ENCODE peak calls at places on chromosome 11, in four cellular contexts. A is ovary; Y is CD4-positive, alpha-beta memory T cell; S is GM23248. B is an unnamed sample.

GRCh38 chr11:94129505-94130335 is 1.1 kb downstream of the PANX1 start:
- DNase-seq in A (peak; percentile 52), Y (peak; percentile 15), S (peak; percentile 43), B (peak; percentile 73)

GRCh38 chr11:131495417-131495816 is 125.0 kb downstream of the NTM start:
- DNase-seq in A (no peak), Y (no peak), S (no peak), B (no peak)

GRCh38 chr11:75241036-75241905 is 697 bp downstream of the TPBGL start:
- DNase-seq in A (peak; percentile 75), Y (peak; percentile 87), S (peak; percentile 94), B (peak; percentile 94)

GRCh38 chr11:128492461-128492860 is 94.9 kb downstream of the ETS1 start:
- DNase-seq in A (no peak), Y (no peak), S (peak; percentile 69), B (no peak)

GRCh38 chr11:45459501-45459900 is 173.4 kb upstream of the SYT13 start:
- DNase-seq in A (no peak), Y (no peak), S (no peak), B (no peak)

GRCh38 chr11:36774603-36775002 is 176.6 kb upstream of the RAG2 start:
- DNase-seq in A (no peak), Y (no peak), S (peak; percentile 95), B (peak; percentile 2)

GRCh38 chr11:113464416-113464815 is 10.8 kb downstream of the DRD2 start:
- DNase-seq in A (no peak), Y (no peak), S (no peak), B (no peak)

GRCh38 chr11:125448136-125448535 is 47.9 kb downstream of the FEZ1 start:
- DNase-seq in A (no peak), Y (no peak), S (peak; percentile 85), B (peak; percentile 7)

GRCh38 chr11:57622263-57622662 is 24.8 kb downstream of the SERPING1 start:
- DNase-seq in A (no peak), Y (no peak), S (no peak), B (no peak)

GRCh38 chr11:68045900-68046299 is 7.1 kb downstream of the TCIRG1 start:
- DNase-seq in A (no peak), Y (no peak), S (no peak), B (no peak)

GRCh38 chr11:57800444-57801184 is 39.0 kb downstream of the CTNND1 start:
- DNase-seq in A (no peak), Y (peak; percentile 57), S (peak; percentile 85), B (peak; percentile 86)

GRCh38 chr11:82176365-82176764 is 557.3 kb downstream of the FAM181B start:
- DNase-seq in A (no peak), Y (no peak), S (no peak), B (no peak)

GRCh38 chr11:125201525-125202121 is 37.1 kb downstream of the PKNOX2 start:
- DNase-seq in A (peak; percentile 65), Y (no peak), S (no peak), B (no peak)

GRCh38 chr11:69339916-69340565 is 46.1 kb downstream of the MYEOV start:
- DNase-seq in A (no peak), Y (no peak), S (no peak), B (no peak)

GRCh38 chr11:73386026-73386425 is 9.8 kb downstream of the RELT start:
- DNase-seq in A (no peak), Y (no peak), S (no peak), B (peak; percentile 33)

GRCh38 chr11:57199330-57199729 is 17.6 kb downstream of the LRRC55 start:
- DNase-seq in A (no peak), Y (no peak), S (no peak), B (no peak)

GRCh38 chr11:65429069-65429681 is 6.6 kb downstream of the NEAT1 start:
- DNase-seq in A (no peak), Y (no peak), S (peak; percentile 81), B (peak; percentile 69)

GRCh38 chr11:128522943-128523518 is 64.3 kb downstream of the ETS1 start:
- DNase-seq in A (no peak), Y (peak; percentile 70), S (peak; percentile 57), B (no peak)

GRCh38 chr11:113951487-113951886 is 23.4 kb upstream of the HTR3A start:
- DNase-seq in A (no peak), Y (no peak), S (no peak), B (no peak)

GRCh38 chr11:69664901-69665300 is 10.3 kb downstream of the LTO1 start:
- DNase-seq in A (no peak), Y (no peak), S (no peak), B (no peak)

GRCh38 chr11:114236829-114237228 is 59.4 kb upstream of the NNMT start:
- DNase-seq in A (no peak), Y (no peak), S (peak; percentile 27), B (peak; percentile 60)

GRCh38 chr11:114892381-114893197 is 214.3 kb downstream of the NXPE2 start:
- DNase-seq in A (no peak), Y (no peak), S (no peak), B (no peak)

GRCh38 chr11:66107600-66108151 is 37.6 kb downstream of the PACS1 start:
- DNase-seq in A (no peak), Y (no peak), S (no peak), B (no peak)

GRCh38 chr11:110538154-110538553 is 108.4 kb downstream of the FDX1 start:
- DNase-seq in A (no peak), Y (no peak), S (no peak), B (no peak)

GRCh38 chr11:112453601-112454577 is 193.2 kb upstream of the PLET1 start:
- DNase-seq in A (no peak), Y (peak; percentile 9), S (peak; percentile 48), B (peak; percentile 6)

GRCh38 chr11:279966-280761 is 2.0 kb downstream of the NLRP6 start:
- DNase-seq in A (no peak), Y (peak; percentile 61), S (peak; percentile 64), B (peak; percentile 51)

GRCh38 chr11:59802639-59803176 is 7.9 kb downstream of the MRPL16 start:
- DNase-seq in A (no peak), Y (peak; percentile 63), S (peak; percentile 75), B (peak; percentile 86)

GRCh38 chr11:57513911-57514537 is 1.5 kb downstream of the SLC43A1 start:
- DNase-seq in A (peak; percentile 59), Y (peak; percentile 22), S (peak; percentile 67), B (peak; percentile 19)

GRCh38 chr11:104390696-104391095 is 226.7 kb upstream of the PDGFD start:
- DNase-seq in A (no peak), Y (no peak), S (no peak), B (peak; percentile 70)

GRCh38 chr11:72676874-72677341 is 2.7 kb upstream of the PDE2A start:
- DNase-seq in A (peak; percentile 74), Y (peak; percentile 63), S (peak; percentile 73), B (peak; percentile 68)

GRCh38 chr11:120785576-120785975 is 238.3 kb upstream of the TBCEL start:
- DNase-seq in A (no peak), Y (no peak), S (no peak), B (no peak)

GRCh38 chr11:60989108-60989650 is 17.7 kb downstream of the CD6 start:
- DNase-seq in A (no peak), Y (no peak), S (no peak), B (no peak)

GRCh38 chr11:71245601-71246391 is 6.6 kb downstream of the SHANK2 start:
- DNase-seq in A (no peak), Y (no peak), S (no peak), B (no peak)

GRCh38 chr11:17906436-17906835 is 106.4 kb downstream of the SERGEF start:
- DNase-seq in A (no peak), Y (no peak), S (no peak), B (no peak)

GRCh38 chr11:79152511-79152910 is 288.3 kb downstream of the TENM4 start:
- DNase-seq in A (no peak), Y (no peak), S (no peak), B (no peak)

GRCh38 chr11:12162652-12163051 is 52.3 kb downstream of the MICAL2 start:
- DNase-seq in A (no peak), Y (no peak), S (no peak), B (no peak)
- H3K4me1 ChIP-seq in A (peaks cover 16% of the 10 kb centered on the region), Y (peaks cover 12% of the 10 kb centered on the region), S (peaks cover 69% of the 10 kb centered on the region), B (peaks cover 29% of the 10 kb centered on the region)

GRCh38 chr11:8809605-8810272 is 101.2 kb upstream of the AKIP1 start:
- DNase-seq in A (no peak), Y (no peak), S (peak; percentile 33), B (peak; percentile 34)

GRCh38 chr11:8809185-8809584 is 101.8 kb upstream of the AKIP1 start:
- DNase-seq in A (no peak), Y (no peak), S (peak; percentile 30), B (peak; percentile 45)

GRCh38 chr11:8806974-8807373 is 104.0 kb upstream of the AKIP1 start:
- DNase-seq in A (peak; percentile 27), Y (no peak), S (no peak), B (no peak)

GRCh38 chr11:8808226-8808585 is 102.8 kb upstream of the AKIP1 start:
- DNase-seq in A (no peak), Y (no peak), S (no peak), B (peak; percentile 32)

DNA sequence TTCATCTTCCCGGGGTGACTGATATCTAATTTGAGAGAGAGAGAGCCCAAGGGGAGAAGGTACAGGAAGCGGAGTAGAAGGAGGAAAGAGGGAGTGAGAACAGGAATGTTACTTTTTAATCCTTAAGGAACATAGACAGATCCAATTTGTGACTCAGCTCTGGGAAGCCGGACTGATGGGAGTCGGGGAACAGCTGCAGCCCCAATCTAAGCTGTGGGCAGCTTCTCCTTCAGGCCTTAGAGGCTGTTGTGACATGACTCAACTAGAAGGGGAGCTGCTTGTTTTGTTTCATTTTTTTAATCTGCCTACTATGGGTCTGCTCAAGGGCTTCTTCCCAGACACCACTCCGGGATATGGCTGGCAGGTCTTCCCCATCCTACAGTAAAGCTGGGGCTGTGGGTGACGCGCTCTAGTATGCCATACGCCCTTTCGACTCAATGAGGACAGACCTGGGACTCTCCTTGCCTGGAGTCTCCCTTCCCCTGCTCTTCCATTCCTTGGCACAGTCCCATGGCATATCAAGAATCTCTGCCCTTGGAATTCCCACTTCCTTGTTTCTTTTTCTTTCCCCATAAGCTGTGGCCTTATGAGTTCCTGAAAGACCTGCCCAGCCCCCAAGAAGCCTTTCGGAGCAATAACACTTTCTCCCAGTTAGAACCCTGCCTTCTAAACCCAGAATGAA is 103.3 kb upstream of the AKIP1 start:
- DNase-seq in A (peak; percentile 53), Y (no peak), S (peak; percentile 84), B (peak; percentile 70)
- H3K36me3 ChIP-seq in A (no peaks in the 10 kb centered on the region), Y (no peaks in the 10 kb centered on the region), S (no peaks in the 10 kb centered on the region), B (peaks cover 2% of the 10 kb centered on the region)

DNA sequence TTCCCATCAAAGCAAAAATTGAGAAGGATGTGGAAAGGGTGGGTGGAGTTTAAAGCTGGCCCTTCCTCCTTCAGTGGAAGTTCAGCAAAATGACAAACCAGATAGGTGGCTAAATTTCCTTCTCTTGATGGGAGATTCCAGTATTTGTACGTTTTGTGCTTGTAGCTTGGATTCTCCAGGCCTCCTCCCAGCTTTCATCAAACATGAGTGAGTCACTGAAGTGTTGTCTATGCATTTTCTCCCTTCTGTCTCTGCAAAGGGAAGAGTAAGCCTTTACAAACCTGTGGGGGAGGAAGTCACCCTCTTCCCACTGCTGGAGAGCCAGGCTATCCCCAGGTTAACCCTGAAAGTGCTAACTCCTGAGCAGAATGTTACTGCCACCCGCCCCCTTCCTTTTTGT is 6.4 kb downstream of the MARK2 start:
- DNase-seq in A (no peak), Y (no peak), S (peak; percentile 87), B (peak; percentile 63)
- H3K4me1 ChIP-seq in A (peaks cover 10% of the 10 kb centered on the region), Y (peaks cover 79% of the 10 kb centered on the region), S (peaks cover 32% of the 10 kb centered on the region), B (peaks cover 43% of the 10 kb centered on the region)

DNA sequence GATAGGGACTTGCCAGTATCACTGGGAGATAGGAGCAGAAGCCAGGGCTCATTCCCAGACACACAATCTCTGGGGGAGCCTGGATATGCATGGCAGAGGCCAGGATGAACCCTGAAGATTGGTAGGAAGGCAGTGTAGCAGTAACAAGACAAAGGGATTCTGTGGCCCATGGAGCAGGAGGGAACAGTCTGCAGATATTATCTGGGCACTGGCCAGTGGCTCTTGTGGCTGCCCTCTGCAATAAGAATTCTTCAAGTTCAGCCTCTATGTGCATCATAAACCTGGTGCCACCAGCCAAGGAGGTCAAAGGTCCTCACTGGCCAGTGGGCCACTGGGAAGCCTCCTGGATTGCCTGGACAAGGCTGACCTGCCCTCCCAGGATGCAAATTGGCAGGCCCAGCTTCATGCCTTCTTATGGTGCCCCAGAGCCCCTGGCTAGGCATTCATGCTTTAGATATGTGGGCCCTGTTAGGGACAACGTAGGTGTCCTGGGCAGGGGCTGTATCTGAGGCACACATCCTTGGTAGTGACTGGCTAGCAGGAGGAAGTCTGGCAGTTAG is 29.2 kb downstream of the KCNQ1OT1 start:
- DNase-seq in A (no peak), Y (no peak), S (no peak), B (no peak)
- H3K36me3 ChIP-seq in A (no peaks in the 10 kb centered on the region), Y (no peaks in the 10 kb centered on the region), S (no peaks in the 10 kb centered on the region), B (peaks cover 16% of the 10 kb centered on the region)

B was measured in adipocyte.